ENCODE peak calls at places on chromosomes 3 and 15, in ten cellular contexts. O is H9, R is HepG2, G is dorsolateral prefrontal cortex, L is heart right ventricle, I is GM23338, H is fibroblast of lung, N is lung, K is thoracic aorta, Z is IMR-90. S is an unnamed sample. For H3K27me3, the result is how much of the 10 kb centered on the place peaks cover.

GRCh38 chr3:151327571-151328198 is 1.7 kb downstream of the P2RY13 start:
- DNase-seq in N (no peak), H (peak), Z (peak), R (no peak), O (no peak), I (peak), L (no peak), G (no peak), K (no peak), S (peak)

GRCh38 chr15:81480645-81481053 is 106.6 kb upstream of the TMC3 start:
- DNase-seq in O (peak), Z (peak), R (peak), K (no peak), L (peak), N (no peak), I (peak), H (peak), G (peak), S (peak)

GRCh38 chr3:154244644-154245043 is 79.6 kb downstream of the DHX36 start:
- DNase-seq in I (no peak), Z (peak), R (no peak), K (no peak), N (no peak), H (peak), O (no peak), L (peak), G (no peak), S (peak)

GRCh38 chr3:133821767-133822638 is 16.4 kb downstream of the SRPRB start:
- DNase-seq in K (peak), R (peak), O (peak), N (no peak), I (peak), G (peak), Z (peak), L (peak), H (peak), S (no peak)

GRCh38 chr3:105860649-105861048 is 8.2 kb downstream of the CBLB start:
- DNase-seq in Z (no peak), N (no peak), H (no peak), L (no peak), K (no peak), G (no peak), I (no peak), O (no peak), R (no peak), S (no peak)

GRCh38 chr3:55445551-55445950 is 41.6 kb downstream of the WNT5A start:
- DNase-seq in I (no peak), H (no peak), O (no peak), Z (no peak), G (no peak), L (no peak), R (peak), K (no peak), N (peak), S (no peak)

GRCh38 chr3:24222165-24222805 is 272.4 kb downstream of the THRB start:
- DNase-seq in H (no peak), K (no peak), O (no peak), L (no peak), N (no peak), I (no peak), R (no peak), G (no peak), Z (no peak), S (no peak)

GRCh38 chr3:159929181-159929893 is 59.3 kb upstream of the IL12A start:
- DNase-seq in Z (peak), G (no peak), L (peak), I (peak), H (peak), R (peak), O (no peak), N (no peak), K (no peak), S (peak)

GRCh38 chr3:12661926-12662592 is 1.9 kb downstream of the RAF1 start:
- DNase-seq in G (no peak), I (no peak), L (no peak), N (no peak), Z (no peak), K (no peak), H (no peak), R (no peak), O (no peak), S (no peak)

GRCh38 chr3:170137971-170138370 is 43.6 kb downstream of the PHC3 start:
- DNase-seq in I (no peak), N (no peak), Z (no peak), G (no peak), L (no peak), H (peak), O (no peak), R (no peak), K (no peak), S (no peak)

GRCh38 chr15:72146934-72147333 is 28.7 kb downstream of the SENP8 start:
- DNase-seq in I (no peak), O (no peak), R (no peak), H (no peak), G (no peak), Z (no peak), N (no peak), K (no peak), L (no peak), S (no peak)

GRCh38 chr3:62415312-62415791 is 42.0 kb upstream of the FEZF2 start:
- DNase-seq in Z (no peak), R (no peak), O (peak), I (peak), K (no peak), G (no peak), N (no peak), L (no peak), H (no peak), S (peak)

GRCh38 chr3:128426128-128426921 is 40.4 kb downstream of the DNAJB8 start:
- DNase-seq in Z (no peak), O (peak), K (no peak), R (peak), N (no peak), I (peak), H (no peak), G (no peak), L (no peak), S (peak)

GRCh38 chr3:188975612-188976314 is 196.0 kb upstream of the TPRG1 start:
- DNase-seq in Z (peak), G (no peak), O (no peak), I (peak), K (no peak), N (no peak), L (no peak), R (no peak), H (peak), S (no peak)

DNA sequence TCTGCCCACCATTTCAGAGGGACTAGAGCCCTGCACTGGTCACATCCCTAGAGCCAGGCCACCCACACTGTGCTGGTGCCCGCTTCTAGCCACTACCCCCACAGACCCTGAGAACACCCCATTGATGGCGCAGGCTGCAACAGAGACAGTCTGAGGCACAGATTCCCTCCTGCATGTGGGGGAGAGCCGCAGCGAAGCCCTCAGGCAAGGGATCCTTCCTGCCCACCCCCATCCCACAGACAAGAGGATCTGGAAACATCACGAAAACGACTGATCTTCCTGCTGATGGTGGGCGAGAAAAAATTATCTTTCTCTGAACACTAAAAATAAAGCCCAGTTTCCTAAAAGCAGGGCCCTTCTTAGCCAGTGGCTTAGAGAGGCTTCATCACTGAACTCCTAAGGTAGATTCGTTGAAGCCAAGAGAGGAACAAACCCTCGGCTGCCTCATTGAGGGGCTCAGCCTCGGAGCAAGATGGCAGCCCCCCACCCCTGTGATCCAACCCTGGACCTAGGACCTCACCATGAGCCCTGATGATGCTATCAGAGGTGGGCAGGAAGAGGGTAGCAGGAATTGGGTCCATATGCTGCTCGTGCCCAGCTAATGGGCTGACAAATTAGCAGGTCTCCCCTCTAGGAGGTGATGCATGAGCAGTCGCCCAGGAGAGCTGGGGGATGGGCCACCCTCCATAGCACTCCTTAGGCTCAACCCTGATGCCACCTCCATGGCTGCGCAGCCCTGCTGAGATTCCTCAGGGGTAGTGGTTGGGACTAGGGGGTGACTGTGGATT is 54.5 kb downstream of the CACNA2D2 start:
- DNase-seq in G (no peak), Z (no peak), N (no peak), H (no peak), R (no peak), I (no peak), O (no peak), K (no peak), L (no peak), S (no peak)
- H3K27me3 ChIP-seq in G (under half), Z (half or more), N (under half), H (under half), R (under half), I (under half), O (under half), K (under half), L (under half), S (under half)

DNA sequence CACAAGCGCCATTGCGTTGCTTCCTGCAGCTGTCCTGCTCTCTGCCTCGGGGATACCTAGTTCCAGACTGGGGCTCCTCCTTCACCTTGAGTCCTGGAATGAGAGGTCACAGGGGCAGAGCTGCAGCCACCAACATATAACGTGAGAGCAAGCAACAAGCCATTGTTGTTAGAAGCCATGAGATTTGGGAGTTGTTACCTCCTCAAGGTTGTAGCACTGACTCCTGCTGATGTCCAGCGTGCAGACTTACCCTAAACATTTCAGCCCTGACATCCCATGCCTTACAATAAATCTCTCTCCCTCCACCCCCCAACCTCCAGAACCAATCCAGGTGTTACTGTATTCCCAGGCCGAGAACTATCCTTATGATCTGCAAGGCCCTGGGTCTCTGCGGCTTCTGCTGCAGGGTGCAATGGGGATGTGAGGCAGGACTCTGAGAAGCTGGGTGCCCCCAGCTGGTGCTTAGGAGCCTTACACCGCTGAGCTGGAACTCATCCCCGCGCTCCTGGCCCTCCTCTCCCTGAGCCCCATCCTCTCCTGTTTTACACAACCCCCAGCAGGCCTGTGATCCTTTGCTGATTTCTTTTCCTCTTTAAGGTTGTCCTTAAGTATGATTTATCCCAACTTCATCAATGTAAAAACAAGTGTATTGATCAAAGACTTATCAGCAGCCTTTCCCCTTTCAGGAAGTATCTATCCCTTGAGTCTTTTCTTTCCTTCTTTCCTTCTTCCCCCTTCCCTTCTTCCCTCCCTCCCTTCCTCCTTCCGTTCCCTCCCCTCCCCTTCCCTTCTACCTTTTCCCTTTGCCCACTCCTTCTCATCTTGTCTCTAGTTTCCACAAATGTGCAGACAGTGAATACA is 84.2 kb upstream of the ABHD2 start:
- DNase-seq in Z (peak), N (no peak), I (peak), G (no peak), K (no peak), H (peak), O (peak), L (peak), R (peak), S (peak)
- TF ChIP-seq CTCF in Z (peak), N (no peak), I (peak), G (peak), K (peak), H (peak), O (peak), L (peak), R (peak), S (peak)

GRCh38 chr3:72105306-72105705 is 320.4 kb upstream of the PROK2 start:
- DNase-seq in N (no peak), G (no peak), R (no peak), O (no peak), K (no peak), L (no peak), H (no peak), I (no peak), Z (no peak), S (no peak)
- H3K27me3 ChIP-seq in N (under half), G (under half), R (under half), O (under half), K (under half), L (under half), H (under half), I (under half), Z (under half), S (under half)

GRCh38 chr15:45174577-45174976 is 13.2 kb downstream of the SHF start:
- DNase-seq in R (no peak), G (no peak), K (no peak), H (no peak), O (no peak), I (no peak), N (no peak), Z (no peak), L (no peak), S (no peak)
- TF ChIP-seq CTCF in R (no peak), G (no peak), K (no peak), H (no peak), O (no peak), I (no peak), N (no peak), Z (no peak), L (no peak), S (no peak)

GRCh38 chr15:89408512-89409183 is 74.0 kb upstream of the POLG start:
- DNase-seq in R (no peak), I (no peak), K (no peak), O (no peak), L (no peak), N (no peak), H (peak), G (no peak), Z (peak), S (no peak)
- H3K27me3 ChIP-seq in R (under half), I (half or more), K (half or more), O (half or more), L (under half), N (under half), H (half or more), G (half or more), Z (half or more), S (under half)

DNA sequence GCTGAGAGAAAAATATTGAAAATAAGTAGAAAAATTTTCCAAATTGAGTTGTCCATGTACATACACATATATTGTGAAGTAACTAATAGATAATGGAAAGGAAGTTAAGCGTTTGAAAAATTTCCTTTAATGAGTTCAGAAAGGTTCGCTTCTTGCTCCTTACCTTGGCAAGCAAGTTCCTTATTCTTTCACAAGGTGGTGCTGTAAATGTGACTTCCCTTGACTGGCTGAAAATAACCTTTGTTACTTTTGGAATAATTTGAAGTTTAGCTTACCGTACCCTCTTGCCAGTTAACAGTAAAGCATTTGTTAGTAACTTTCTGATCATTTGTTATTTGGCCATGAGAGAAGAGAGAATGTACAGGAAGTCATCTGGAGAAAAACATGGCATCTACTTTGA is 41.6 kb downstream of the PYDC2 start:
- DNase-seq in I (peak), L (no peak), H (no peak), O (no peak), G (no peak), Z (no peak), R (peak), K (no peak), N (no peak), S (peak)
- TF ChIP-seq CTCF in I (peak), L (peak), H (no peak), O (peak), G (no peak), Z (no peak), R (peak), K (no peak), N (no peak), S (peak)

GRCh38 chr3:50539887-50540286 is 27.7 kb downstream of the C3orf18 start:
- DNase-seq in K (no peak), R (no peak), I (no peak), N (no peak), H (no peak), L (no peak), Z (no peak), O (no peak), G (no peak), S (no peak)

GRCh38 chr3:50539356-50539838 is 28.1 kb downstream of the C3orf18 start:
- DNase-seq in G (no peak), K (no peak), I (peak), L (no peak), H (no peak), O (peak), R (no peak), Z (no peak), N (no peak), S (no peak)

GRCh38 chr3:50534721-50535330 is 31.4 kb upstream of the CACNA2D2 start:
- DNase-seq in H (no peak), G (no peak), O (no peak), R (no peak), L (no peak), N (no peak), K (no peak), I (no peak), Z (peak), S (no peak)

GRCh38 chr3:50537421-50538129 is 30.0 kb downstream of the C3orf18 start:
- DNase-seq in I (no peak), O (no peak), G (no peak), R (no peak), H (no peak), K (no peak), Z (no peak), L (no peak), N (no peak), S (no peak)

DNA sequence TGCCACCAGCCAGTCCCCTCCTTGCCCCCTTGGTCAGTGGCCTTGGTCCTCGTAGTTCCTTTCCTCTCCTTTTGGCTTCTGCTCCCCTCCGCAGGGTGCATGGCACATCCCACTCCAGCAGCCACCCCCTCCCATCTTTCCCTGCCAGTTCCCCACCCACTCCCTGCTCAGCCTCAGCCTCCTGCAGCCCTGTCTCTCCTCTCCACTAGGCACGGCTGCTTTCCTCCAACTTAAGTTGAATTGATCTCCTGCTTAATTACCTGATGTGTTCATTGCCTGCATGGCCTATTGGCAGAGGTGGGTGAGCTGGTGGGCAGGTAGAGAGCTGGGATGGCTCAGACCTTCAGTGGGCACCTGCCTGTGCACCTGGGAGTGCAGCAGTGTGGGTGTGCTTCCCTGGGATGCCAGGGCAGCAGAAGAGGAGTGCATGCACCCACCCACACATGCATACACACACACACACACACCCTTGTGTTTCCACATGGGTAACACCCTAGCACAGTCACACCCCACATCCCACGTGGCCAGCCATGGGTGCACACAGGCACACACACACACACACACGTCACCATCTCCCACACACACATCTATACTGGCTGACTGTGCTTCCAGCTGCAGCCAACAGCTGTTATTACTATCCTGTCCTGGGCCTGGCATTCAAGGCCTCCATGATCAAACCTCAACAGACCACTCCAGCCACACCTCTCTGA is 30.9 kb downstream of the C3orf18 start:
- DNase-seq in G (no peak), I (no peak), O (no peak), H (no peak), R (no peak), N (no peak), K (no peak), Z (peak), L (no peak), S (no peak)
- H3K27me3 ChIP-seq in G (under half), I (under half), O (under half), H (under half), R (under half), N (under half), K (under half), Z (half or more), L (under half), S (under half)